ENCODE peak calls at places on chromosomes 3 and 15, in ten cellular contexts. One of them, this sample, is unnamed.

GRCh38 chr3:45482829-45483228 is 94.5 kb downstream of the LARS2 start:
- DNase-seq in DMS 273 treated with DMSO at 0.1 percent for 48 hours: no peak
- DNase-seq in activated CD8-positive, alpha-beta memory T cell treated with anti-CD3 and anti-CD28 coated beads for 48 hours: no peak
- DNase-seq in stimulated activated CD4-positive, alpha-beta T cell treated with anti-CD3 and anti-CD28 coated beads, Interleukin-1b, Interleukin-23, amount 100 ng/mL, for 1 hour: no peak
- DNase-seq in activated T-helper 9 cell treated with anti-CD3 and anti-CD28 coated beads, Interleukin-2, amount 50 U/mL, for 16 hours: no peak
- DNase-seq in colonic mucosa: no peak
- DNase-seq in myocyte: no peak
- DNase-seq in RPMI8226: no peak
- DNase-seq in stimulated activated CD8-positive, alpha-beta memory T cell treated with anti-CD3 and anti-CD28 coated beads, Interleukin-7, amount 100 ng/mL, for 24 hours: no peak
- DNase-seq in dorsolateral prefrontal cortex: no peak
- DNase-seq in this sample: no peak

GRCh38 chr15:65072027-65072426 is 4.2 kb upstream of the RASL12 start:
- DNase-seq in myocyte: no peak
- DNase-seq in RPMI8226: no peak
- DNase-seq in activated T-helper 9 cell treated with anti-CD3 and anti-CD28 coated beads, Interleukin-2, amount 50 U/mL, for 16 hours: no peak
- DNase-seq in activated CD8-positive, alpha-beta memory T cell treated with anti-CD3 and anti-CD28 coated beads for 48 hours: no peak
- DNase-seq in stimulated activated CD4-positive, alpha-beta T cell treated with anti-CD3 and anti-CD28 coated beads, Interleukin-1b, Interleukin-23, amount 100 ng/mL, for 1 hour: no peak
- DNase-seq in dorsolateral prefrontal cortex: no peak
- DNase-seq in stimulated activated CD8-positive, alpha-beta memory T cell treated with anti-CD3 and anti-CD28 coated beads, Interleukin-7, amount 100 ng/mL, for 24 hours: no peak
- DNase-seq in DMS 273 treated with DMSO at 0.1 percent for 48 hours: no peak
- DNase-seq in colonic mucosa: no peak
- DNase-seq in this sample: no peak

GRCh38 chr3:73141531-73141930 is 80.1 kb downstream of the EBLN2 start:
- DNase-seq in DMS 273 treated with DMSO at 0.1 percent for 48 hours: no peak
- DNase-seq in stimulated activated CD8-positive, alpha-beta memory T cell treated with anti-CD3 and anti-CD28 coated beads, Interleukin-7, amount 100 ng/mL, for 24 hours: no peak
- DNase-seq in activated CD8-positive, alpha-beta memory T cell treated with anti-CD3 and anti-CD28 coated beads for 48 hours: no peak
- DNase-seq in dorsolateral prefrontal cortex: no peak
- DNase-seq in colonic mucosa: no peak
- DNase-seq in activated T-helper 9 cell treated with anti-CD3 and anti-CD28 coated beads, Interleukin-2, amount 50 U/mL, for 16 hours: no peak
- DNase-seq in stimulated activated CD4-positive, alpha-beta T cell treated with anti-CD3 and anti-CD28 coated beads, Interleukin-1b, Interleukin-23, amount 100 ng/mL, for 1 hour: no peak
- DNase-seq in myocyte: no peak
- DNase-seq in RPMI8226: no peak
- DNase-seq in this sample: no peak

GRCh38 chr15:72970965-72971746 is 81.1 kb upstream of the NEO1 start:
- DNase-seq in colonic mucosa: no peak
- DNase-seq in myocyte: peak; percentile 9
- DNase-seq in stimulated activated CD4-positive, alpha-beta T cell treated with anti-CD3 and anti-CD28 coated beads, Interleukin-1b, Interleukin-23, amount 100 ng/mL, for 1 hour: no peak
- DNase-seq in activated T-helper 9 cell treated with anti-CD3 and anti-CD28 coated beads, Interleukin-2, amount 50 U/mL, for 16 hours: no peak
- DNase-seq in DMS 273 treated with DMSO at 0.1 percent for 48 hours: no peak
- DNase-seq in activated CD8-positive, alpha-beta memory T cell treated with anti-CD3 and anti-CD28 coated beads for 48 hours: no peak
- DNase-seq in stimulated activated CD8-positive, alpha-beta memory T cell treated with anti-CD3 and anti-CD28 coated beads, Interleukin-7, amount 100 ng/mL, for 24 hours: no peak
- DNase-seq in dorsolateral prefrontal cortex: no peak
- DNase-seq in RPMI8226: no peak
- DNase-seq in this sample: no peak

GRCh38 chr3:57977755-57978715 is 30.2 kb upstream of the FLNB start:
- DNase-seq in activated CD8-positive, alpha-beta memory T cell treated with anti-CD3 and anti-CD28 coated beads for 48 hours: no peak
- DNase-seq in activated T-helper 9 cell treated with anti-CD3 and anti-CD28 coated beads, Interleukin-2, amount 50 U/mL, for 16 hours: no peak
- DNase-seq in stimulated activated CD4-positive, alpha-beta T cell treated with anti-CD3 and anti-CD28 coated beads, Interleukin-1b, Interleukin-23, amount 100 ng/mL, for 1 hour: no peak
- DNase-seq in myocyte: no peak
- DNase-seq in dorsolateral prefrontal cortex: no peak
- DNase-seq in stimulated activated CD8-positive, alpha-beta memory T cell treated with anti-CD3 and anti-CD28 coated beads, Interleukin-7, amount 100 ng/mL, for 24 hours: no peak
- DNase-seq in DMS 273 treated with DMSO at 0.1 percent for 48 hours: no peak
- DNase-seq in colonic mucosa: peak; percentile 83
- DNase-seq in RPMI8226: peak; percentile 25
- DNase-seq in this sample: peak; percentile 44

GRCh38 chr3:52527039-52527731 is 6.5 kb downstream of the NT5DC2 start:
- DNase-seq in RPMI8226: no peak
- DNase-seq in myocyte: no peak
- DNase-seq in stimulated activated CD4-positive, alpha-beta T cell treated with anti-CD3 and anti-CD28 coated beads, Interleukin-1b, Interleukin-23, amount 100 ng/mL, for 1 hour: no peak
- DNase-seq in activated CD8-positive, alpha-beta memory T cell treated with anti-CD3 and anti-CD28 coated beads for 48 hours: no peak
- DNase-seq in activated T-helper 9 cell treated with anti-CD3 and anti-CD28 coated beads, Interleukin-2, amount 50 U/mL, for 16 hours: no peak
- DNase-seq in DMS 273 treated with DMSO at 0.1 percent for 48 hours: no peak
- DNase-seq in colonic mucosa: no peak
- DNase-seq in stimulated activated CD8-positive, alpha-beta memory T cell treated with anti-CD3 and anti-CD28 coated beads, Interleukin-7, amount 100 ng/mL, for 24 hours: no peak
- DNase-seq in dorsolateral prefrontal cortex: no peak
- DNase-seq in this sample: no peak

GRCh38 chr15:56598991-56599390 is 134.1 kb upstream of the MNS1 start:
- DNase-seq in activated CD8-positive, alpha-beta memory T cell treated with anti-CD3 and anti-CD28 coated beads for 48 hours: no peak
- DNase-seq in activated T-helper 9 cell treated with anti-CD3 and anti-CD28 coated beads, Interleukin-2, amount 50 U/mL, for 16 hours: no peak
- DNase-seq in RPMI8226: no peak
- DNase-seq in dorsolateral prefrontal cortex: no peak
- DNase-seq in myocyte: peak; percentile 40
- DNase-seq in stimulated activated CD4-positive, alpha-beta T cell treated with anti-CD3 and anti-CD28 coated beads, Interleukin-1b, Interleukin-23, amount 100 ng/mL, for 1 hour: no peak
- DNase-seq in colonic mucosa: no peak
- DNase-seq in stimulated activated CD8-positive, alpha-beta memory T cell treated with anti-CD3 and anti-CD28 coated beads, Interleukin-7, amount 100 ng/mL, for 24 hours: no peak
- DNase-seq in DMS 273 treated with DMSO at 0.1 percent for 48 hours: no peak
- DNase-seq in this sample: no peak

GRCh38 chr3:42660131-42660715 is 6.7 kb downstream of the ZBTB47 start:
- DNase-seq in activated T-helper 9 cell treated with anti-CD3 and anti-CD28 coated beads, Interleukin-2, amount 50 U/mL, for 16 hours: no peak
- DNase-seq in RPMI8226: no peak
- DNase-seq in activated CD8-positive, alpha-beta memory T cell treated with anti-CD3 and anti-CD28 coated beads for 48 hours: no peak
- DNase-seq in dorsolateral prefrontal cortex: no peak
- DNase-seq in stimulated activated CD8-positive, alpha-beta memory T cell treated with anti-CD3 and anti-CD28 coated beads, Interleukin-7, amount 100 ng/mL, for 24 hours: no peak
- DNase-seq in DMS 273 treated with DMSO at 0.1 percent for 48 hours: no peak
- DNase-seq in myocyte: no peak
- DNase-seq in colonic mucosa: no peak
- DNase-seq in stimulated activated CD4-positive, alpha-beta T cell treated with anti-CD3 and anti-CD28 coated beads, Interleukin-1b, Interleukin-23, amount 100 ng/mL, for 1 hour: no peak
- DNase-seq in this sample: no peak

GRCh38 chr3:31300802-31301443 is 231.8 kb upstream of the STT3B start:
- DNase-seq in stimulated activated CD4-positive, alpha-beta T cell treated with anti-CD3 and anti-CD28 coated beads, Interleukin-1b, Interleukin-23, amount 100 ng/mL, for 1 hour: no peak
- DNase-seq in DMS 273 treated with DMSO at 0.1 percent for 48 hours: no peak
- DNase-seq in RPMI8226: no peak
- DNase-seq in colonic mucosa: no peak
- DNase-seq in stimulated activated CD8-positive, alpha-beta memory T cell treated with anti-CD3 and anti-CD28 coated beads, Interleukin-7, amount 100 ng/mL, for 24 hours: no peak
- DNase-seq in myocyte: no peak
- DNase-seq in dorsolateral prefrontal cortex: no peak
- DNase-seq in activated T-helper 9 cell treated with anti-CD3 and anti-CD28 coated beads, Interleukin-2, amount 50 U/mL, for 16 hours: no peak
- DNase-seq in activated CD8-positive, alpha-beta memory T cell treated with anti-CD3 and anti-CD28 coated beads for 48 hours: no peak
- DNase-seq in this sample: peak; percentile 38

GRCh38 chr3:38029400-38030125 is at the start of gene PLCD1:
- DNase-seq in myocyte: peak; percentile 83
- DNase-seq in RPMI8226: no peak
- DNase-seq in DMS 273 treated with DMSO at 0.1 percent for 48 hours: no peak
- DNase-seq in activated CD8-positive, alpha-beta memory T cell treated with anti-CD3 and anti-CD28 coated beads for 48 hours: no peak
- DNase-seq in stimulated activated CD8-positive, alpha-beta memory T cell treated with anti-CD3 and anti-CD28 coated beads, Interleukin-7, amount 100 ng/mL, for 24 hours: no peak
- DNase-seq in stimulated activated CD4-positive, alpha-beta T cell treated with anti-CD3 and anti-CD28 coated beads, Interleukin-1b, Interleukin-23, amount 100 ng/mL, for 1 hour: no peak
- DNase-seq in colonic mucosa: peak; percentile 80
- DNase-seq in activated T-helper 9 cell treated with anti-CD3 and anti-CD28 coated beads, Interleukin-2, amount 50 U/mL, for 16 hours: peak; percentile 30
- DNase-seq in dorsolateral prefrontal cortex: peak; percentile 56
- DNase-seq in this sample: no peak

GRCh38 chr3:10248984-10249748 is 907 bp downstream of the TATDN2 start:
- DNase-seq in activated T-helper 9 cell treated with anti-CD3 and anti-CD28 coated beads, Interleukin-2, amount 50 U/mL, for 16 hours: peak; percentile 40
- DNase-seq in activated CD8-positive, alpha-beta memory T cell treated with anti-CD3 and anti-CD28 coated beads for 48 hours: peak; percentile 53
- DNase-seq in myocyte: peak; percentile 31
- DNase-seq in colonic mucosa: peak; percentile 59
- DNase-seq in stimulated activated CD4-positive, alpha-beta T cell treated with anti-CD3 and anti-CD28 coated beads, Interleukin-1b, Interleukin-23, amount 100 ng/mL, for 1 hour: no peak
- DNase-seq in stimulated activated CD8-positive, alpha-beta memory T cell treated with anti-CD3 and anti-CD28 coated beads, Interleukin-7, amount 100 ng/mL, for 24 hours: no peak
- DNase-seq in DMS 273 treated with DMSO at 0.1 percent for 48 hours: no peak
- DNase-seq in dorsolateral prefrontal cortex: no peak
- DNase-seq in RPMI8226: peak; percentile 35
- DNase-seq in this sample: no peak

GRCh38 chr15:63909819-63910437 is 76.2 kb upstream of the HERC1 start:
- DNase-seq in activated CD8-positive, alpha-beta memory T cell treated with anti-CD3 and anti-CD28 coated beads for 48 hours: no peak
- DNase-seq in activated T-helper 9 cell treated with anti-CD3 and anti-CD28 coated beads, Interleukin-2, amount 50 U/mL, for 16 hours: no peak
- DNase-seq in DMS 273 treated with DMSO at 0.1 percent for 48 hours: no peak
- DNase-seq in dorsolateral prefrontal cortex: no peak
- DNase-seq in myocyte: peak; percentile 74
- DNase-seq in stimulated activated CD8-positive, alpha-beta memory T cell treated with anti-CD3 and anti-CD28 coated beads, Interleukin-7, amount 100 ng/mL, for 24 hours: no peak
- DNase-seq in stimulated activated CD4-positive, alpha-beta T cell treated with anti-CD3 and anti-CD28 coated beads, Interleukin-1b, Interleukin-23, amount 100 ng/mL, for 1 hour: no peak
- DNase-seq in RPMI8226: no peak
- DNase-seq in colonic mucosa: no peak
- DNase-seq in this sample: no peak

GRCh38 chr3:37779289-37780152 is 82.2 kb upstream of the CTDSPL start:
- DNase-seq in RPMI8226: peak; percentile 70
- DNase-seq in colonic mucosa: no peak
- DNase-seq in stimulated activated CD4-positive, alpha-beta T cell treated with anti-CD3 and anti-CD28 coated beads, Interleukin-1b, Interleukin-23, amount 100 ng/mL, for 1 hour: no peak
- DNase-seq in dorsolateral prefrontal cortex: no peak
- DNase-seq in activated CD8-positive, alpha-beta memory T cell treated with anti-CD3 and anti-CD28 coated beads for 48 hours: no peak
- DNase-seq in DMS 273 treated with DMSO at 0.1 percent for 48 hours: peak; percentile 34
- DNase-seq in stimulated activated CD8-positive, alpha-beta memory T cell treated with anti-CD3 and anti-CD28 coated beads, Interleukin-7, amount 100 ng/mL, for 24 hours: no peak
- DNase-seq in activated T-helper 9 cell treated with anti-CD3 and anti-CD28 coated beads, Interleukin-2, amount 50 U/mL, for 16 hours: no peak
- DNase-seq in myocyte: peak; percentile 81
- DNase-seq in this sample: peak; percentile 23

GRCh38 chr3:38588995-38589937 is 60.2 kb downstream of the SCN5A start:
- DNase-seq in colonic mucosa: no peak
- DNase-seq in RPMI8226: no peak
- DNase-seq in myocyte: no peak
- DNase-seq in activated CD8-positive, alpha-beta memory T cell treated with anti-CD3 and anti-CD28 coated beads for 48 hours: no peak
- DNase-seq in DMS 273 treated with DMSO at 0.1 percent for 48 hours: no peak
- DNase-seq in stimulated activated CD8-positive, alpha-beta memory T cell treated with anti-CD3 and anti-CD28 coated beads, Interleukin-7, amount 100 ng/mL, for 24 hours: no peak
- DNase-seq in activated T-helper 9 cell treated with anti-CD3 and anti-CD28 coated beads, Interleukin-2, amount 50 U/mL, for 16 hours: no peak
- DNase-seq in dorsolateral prefrontal cortex: no peak
- DNase-seq in stimulated activated CD4-positive, alpha-beta T cell treated with anti-CD3 and anti-CD28 coated beads, Interleukin-1b, Interleukin-23, amount 100 ng/mL, for 1 hour: no peak
- DNase-seq in this sample: no peak

GRCh38 chr3:16186081-16186480 is 11.6 kb downstream of the GALNT15 start:
- DNase-seq in stimulated activated CD8-positive, alpha-beta memory T cell treated with anti-CD3 and anti-CD28 coated beads, Interleukin-7, amount 100 ng/mL, for 24 hours: no peak
- DNase-seq in colonic mucosa: no peak
- DNase-seq in DMS 273 treated with DMSO at 0.1 percent for 48 hours: no peak
- DNase-seq in RPMI8226: no peak
- DNase-seq in activated CD8-positive, alpha-beta memory T cell treated with anti-CD3 and anti-CD28 coated beads for 48 hours: no peak
- DNase-seq in activated T-helper 9 cell treated with anti-CD3 and anti-CD28 coated beads, Interleukin-2, amount 50 U/mL, for 16 hours: no peak
- DNase-seq in myocyte: no peak
- DNase-seq in dorsolateral prefrontal cortex: no peak
- DNase-seq in stimulated activated CD4-positive, alpha-beta T cell treated with anti-CD3 and anti-CD28 coated beads, Interleukin-1b, Interleukin-23, amount 100 ng/mL, for 1 hour: no peak
- DNase-seq in this sample: no peak

GRCh38 chr15:36707884-36708430 is 128.5 kb downstream of the CDIN1 start:
- DNase-seq in stimulated activated CD4-positive, alpha-beta T cell treated with anti-CD3 and anti-CD28 coated beads, Interleukin-1b, Interleukin-23, amount 100 ng/mL, for 1 hour: no peak
- DNase-seq in RPMI8226: no peak
- DNase-seq in myocyte: no peak
- DNase-seq in DMS 273 treated with DMSO at 0.1 percent for 48 hours: no peak
- DNase-seq in stimulated activated CD8-positive, alpha-beta memory T cell treated with anti-CD3 and anti-CD28 coated beads, Interleukin-7, amount 100 ng/mL, for 24 hours: no peak
- DNase-seq in activated T-helper 9 cell treated with anti-CD3 and anti-CD28 coated beads, Interleukin-2, amount 50 U/mL, for 16 hours: no peak
- DNase-seq in activated CD8-positive, alpha-beta memory T cell treated with anti-CD3 and anti-CD28 coated beads for 48 hours: no peak
- DNase-seq in dorsolateral prefrontal cortex: no peak
- DNase-seq in colonic mucosa: no peak
- DNase-seq in this sample: no peak

GRCh38 chr3:124791142-124791541 is 60.9 kb downstream of the UMPS start:
- DNase-seq in stimulated activated CD4-positive, alpha-beta T cell treated with anti-CD3 and anti-CD28 coated beads, Interleukin-1b, Interleukin-23, amount 100 ng/mL, for 1 hour: no peak
- DNase-seq in dorsolateral prefrontal cortex: no peak
- DNase-seq in RPMI8226: no peak
- DNase-seq in colonic mucosa: no peak
- DNase-seq in stimulated activated CD8-positive, alpha-beta memory T cell treated with anti-CD3 and anti-CD28 coated beads, Interleukin-7, amount 100 ng/mL, for 24 hours: no peak
- DNase-seq in myocyte: peak; percentile 78
- DNase-seq in activated CD8-positive, alpha-beta memory T cell treated with anti-CD3 and anti-CD28 coated beads for 48 hours: no peak
- DNase-seq in DMS 273 treated with DMSO at 0.1 percent for 48 hours: no peak
- DNase-seq in activated T-helper 9 cell treated with anti-CD3 and anti-CD28 coated beads, Interleukin-2, amount 50 U/mL, for 16 hours: no peak
- DNase-seq in this sample: no peak

GRCh38 chr15:65336369-65336766 is 31.9 kb downstream of the RNU5B-1 start:
- DNase-seq in dorsolateral prefrontal cortex: no peak
- DNase-seq in RPMI8226: peak; percentile 45
- DNase-seq in stimulated activated CD8-positive, alpha-beta memory T cell treated with anti-CD3 and anti-CD28 coated beads, Interleukin-7, amount 100 ng/mL, for 24 hours: no peak
- DNase-seq in activated T-helper 9 cell treated with anti-CD3 and anti-CD28 coated beads, Interleukin-2, amount 50 U/mL, for 16 hours: no peak
- DNase-seq in activated CD8-positive, alpha-beta memory T cell treated with anti-CD3 and anti-CD28 coated beads for 48 hours: no peak
- DNase-seq in stimulated activated CD4-positive, alpha-beta T cell treated with anti-CD3 and anti-CD28 coated beads, Interleukin-1b, Interleukin-23, amount 100 ng/mL, for 1 hour: no peak
- DNase-seq in DMS 273 treated with DMSO at 0.1 percent for 48 hours: no peak
- DNase-seq in myocyte: no peak
- DNase-seq in colonic mucosa: no peak
- DNase-seq in this sample: no peak

GRCh38 chr3:127226946-127227842 is 34.3 kb downstream of the PRR23E start:
- DNase-seq in colonic mucosa: no peak
- DNase-seq in RPMI8226: peak; percentile 15
- DNase-seq in activated CD8-positive, alpha-beta memory T cell treated with anti-CD3 and anti-CD28 coated beads for 48 hours: no peak
- DNase-seq in activated T-helper 9 cell treated with anti-CD3 and anti-CD28 coated beads, Interleukin-2, amount 50 U/mL, for 16 hours: no peak
- DNase-seq in dorsolateral prefrontal cortex: no peak
- DNase-seq in myocyte: no peak
- DNase-seq in stimulated activated CD4-positive, alpha-beta T cell treated with anti-CD3 and anti-CD28 coated beads, Interleukin-1b, Interleukin-23, amount 100 ng/mL, for 1 hour: no peak
- DNase-seq in stimulated activated CD8-positive, alpha-beta memory T cell treated with anti-CD3 and anti-CD28 coated beads, Interleukin-7, amount 100 ng/mL, for 24 hours: no peak
- DNase-seq in DMS 273 treated with DMSO at 0.1 percent for 48 hours: no peak
- DNase-seq in this sample: no peak

GRCh38 chr3:120350431-120350941 is 1.3 kb upstream of the LRRC58 start:
- DNase-seq in colonic mucosa: peak; percentile 24
- DNase-seq in dorsolateral prefrontal cortex: no peak
- DNase-seq in activated T-helper 9 cell treated with anti-CD3 and anti-CD28 coated beads, Interleukin-2, amount 50 U/mL, for 16 hours: no peak
- DNase-seq in activated CD8-positive, alpha-beta memory T cell treated with anti-CD3 and anti-CD28 coated beads for 48 hours: no peak
- DNase-seq in DMS 273 treated with DMSO at 0.1 percent for 48 hours: peak; percentile 53
- DNase-seq in RPMI8226: peak; percentile 8
- DNase-seq in stimulated activated CD4-positive, alpha-beta T cell treated with anti-CD3 and anti-CD28 coated beads, Interleukin-1b, Interleukin-23, amount 100 ng/mL, for 1 hour: no peak
- DNase-seq in myocyte: peak; percentile 58
- DNase-seq in stimulated activated CD8-positive, alpha-beta memory T cell treated with anti-CD3 and anti-CD28 coated beads, Interleukin-7, amount 100 ng/mL, for 24 hours: no peak
- DNase-seq in this sample: no peak

GRCh38 chr15:101441706-101442105 is 47.8 kb downstream of the PCSK6 start:
- DNase-seq in stimulated activated CD8-positive, alpha-beta memory T cell treated with anti-CD3 and anti-CD28 coated beads, Interleukin-7, amount 100 ng/mL, for 24 hours: no peak
- DNase-seq in stimulated activated CD4-positive, alpha-beta T cell treated with anti-CD3 and anti-CD28 coated beads, Interleukin-1b, Interleukin-23, amount 100 ng/mL, for 1 hour: no peak
- DNase-seq in RPMI8226: no peak
- DNase-seq in activated CD8-positive, alpha-beta memory T cell treated with anti-CD3 and anti-CD28 coated beads for 48 hours: no peak
- DNase-seq in colonic mucosa: no peak
- DNase-seq in dorsolateral prefrontal cortex: no peak
- DNase-seq in DMS 273 treated with DMSO at 0.1 percent for 48 hours: no peak
- DNase-seq in activated T-helper 9 cell treated with anti-CD3 and anti-CD28 coated beads, Interleukin-2, amount 50 U/mL, for 16 hours: no peak
- DNase-seq in myocyte: no peak
- DNase-seq in this sample: no peak

This sample was measured in DMS153.